ENCODE peak calls at places on chromosomes 1 and 21, in five cellular contexts. One of them, this sample, is unnamed.

GRCh38 chr1:240344918-240345317 is 253.2 kb downstream of the FMN2 start:
- DNase-seq in mesendoderm: no peak
- DNase-seq in BE2C: no peak
- DNase-seq in mammary epithelial cell: no peak
- DNase-seq in GM23248: peak
- DNase-seq in this sample: no peak

GRCh38 chr1:23555949-23556640 is 3.2 kb downstream of the ID3 start:
- DNase-seq in GM23248: peak
- DNase-seq in mesendoderm: peak
- DNase-seq in mammary epithelial cell: peak
- DNase-seq in BE2C: peak
- DNase-seq in this sample: no peak

GRCh38 chr1:113692824-113693431 is 66.4 kb downstream of the PHTF1 start:
- DNase-seq in mammary epithelial cell: no peak
- DNase-seq in mesendoderm: no peak
- DNase-seq in BE2C: no peak
- DNase-seq in GM23248: no peak
- DNase-seq in this sample: no peak

GRCh38 chr1:154170547-154171221 is 15.8 kb upstream of the NUP210L start:
- DNase-seq in GM23248: peak
- DNase-seq in BE2C: no peak
- DNase-seq in mesendoderm: no peak
- DNase-seq in mammary epithelial cell: peak
- DNase-seq in this sample: no peak

GRCh38 chr21:40765771-40766170 is 81.2 kb downstream of the DSCAM start:
- DNase-seq in BE2C: no peak
- DNase-seq in mesendoderm: no peak
- DNase-seq in mammary epithelial cell: no peak
- DNase-seq in GM23248: no peak
- DNase-seq in this sample: no peak

GRCh38 chr1:230781596-230781995 is 34.4 kb downstream of the CAPN9 start:
- DNase-seq in mesendoderm: no peak
- DNase-seq in GM23248: no peak
- DNase-seq in mammary epithelial cell: peak
- DNase-seq in BE2C: no peak
- DNase-seq in this sample: no peak

GRCh38 chr1:240109130-240109529 is 17.4 kb downstream of the FMN2 start:
- DNase-seq in BE2C: no peak
- DNase-seq in GM23248: no peak
- DNase-seq in mammary epithelial cell: no peak
- DNase-seq in mesendoderm: no peak
- DNase-seq in this sample: no peak

GRCh38 chr1:169779970-169780369 is 14.7 kb downstream of the METTL18 start:
- DNase-seq in mesendoderm: no peak
- DNase-seq in BE2C: no peak
- DNase-seq in mammary epithelial cell: peak
- DNase-seq in GM23248: peak
- DNase-seq in this sample: no peak

GRCh38 chr1:96519851-96520281 is 201.7 kb upstream of the PTBP2 start:
- DNase-seq in mammary epithelial cell: no peak
- DNase-seq in BE2C: no peak
- DNase-seq in mesendoderm: peak
- DNase-seq in GM23248: no peak
- DNase-seq in this sample: no peak

GRCh38 chr1:171142451-171143121 is 42.5 kb upstream of the FMO2 start:
- DNase-seq in BE2C: no peak
- DNase-seq in mammary epithelial cell: no peak
- DNase-seq in GM23248: peak
- DNase-seq in mesendoderm: no peak
- DNase-seq in this sample: no peak

GRCh38 chr1:8560611-8561544 is 243.0 kb downstream of the SLC45A1 start:
- DNase-seq in mammary epithelial cell: peak
- DNase-seq in BE2C: no peak
- DNase-seq in GM23248: peak
- DNase-seq in mesendoderm: peak
- DNase-seq in this sample: peak

GRCh38 chr1:202857136-202857610 is 31.8 kb downstream of the RABIF start:
- DNase-seq in mammary epithelial cell: no peak
- DNase-seq in BE2C: no peak
- DNase-seq in GM23248: no peak
- DNase-seq in mesendoderm: no peak
- DNase-seq in this sample: no peak

GRCh38 chr1:1168451-1169411 is 4.9 kb upstream of the TTLL10 start:
- DNase-seq in BE2C: peak
- DNase-seq in GM23248: no peak
- DNase-seq in mammary epithelial cell: no peak
- DNase-seq in mesendoderm: no peak
- DNase-seq in this sample: no peak

GRCh38 chr1:110513511-110513910 is 5.5 kb downstream of the KCNA10 start:
- DNase-seq in BE2C: peak
- DNase-seq in mammary epithelial cell: no peak
- DNase-seq in mesendoderm: peak
- DNase-seq in GM23248: peak
- DNase-seq in this sample: no peak

GRCh38 chr1:153946622-153947246 is at the start of gene DENND4B:
- DNase-seq in GM23248: peak
- DNase-seq in BE2C: peak
- DNase-seq in mammary epithelial cell: peak
- DNase-seq in mesendoderm: peak
- DNase-seq in this sample: peak

GRCh38 chr1:22932803-22933470 is 39.7 kb downstream of the LACTBL1 start:
- DNase-seq in GM23248: no peak
- DNase-seq in mammary epithelial cell: no peak
- DNase-seq in mesendoderm: no peak
- DNase-seq in BE2C: no peak
- DNase-seq in this sample: no peak

GRCh38 chr21:25457411-25457810 is 149.9 kb downstream of the MRPL39 start:
- DNase-seq in mesendoderm: no peak
- DNase-seq in GM23248: peak
- DNase-seq in mammary epithelial cell: peak
- DNase-seq in BE2C: no peak
- DNase-seq in this sample: no peak

GRCh38 chr1:202998836-202999750 is 8.1 kb upstream of the TMEM183A start:
- DNase-seq in mammary epithelial cell: peak
- DNase-seq in mesendoderm: peak
- DNase-seq in BE2C: peak
- DNase-seq in GM23248: peak
- DNase-seq in this sample: peak

GRCh38 chr1:42567038-42567437 is 91.2 kb upstream of the PPIH start:
- DNase-seq in mesendoderm: no peak
- DNase-seq in GM23248: no peak
- DNase-seq in mammary epithelial cell: no peak
- DNase-seq in BE2C: no peak
- DNase-seq in this sample: no peak

GRCh38 chr1:228145498-228146425 is 4.0 kb upstream of the GJC2 start:
- DNase-seq in mesendoderm: no peak
- DNase-seq in GM23248: no peak
- DNase-seq in mammary epithelial cell: no peak
- DNase-seq in BE2C: peak
- DNase-seq in this sample: peak

GRCh38 chr21:45972716-45973474 is 8.7 kb upstream of the COL6A1 start:
- DNase-seq in mesendoderm: peak
- DNase-seq in GM23248: peak
- DNase-seq in BE2C: peak
- DNase-seq in mammary epithelial cell: no peak
- DNase-seq in this sample: peak

GRCh38 chr1:12157366-12158231 is 9.2 kb upstream of the TNFRSF1B start:
- DNase-seq in mesendoderm: no peak
- DNase-seq in mammary epithelial cell: no peak
- DNase-seq in GM23248: no peak
- DNase-seq in BE2C: no peak
- DNase-seq in this sample: no peak

GRCh38 chr1:33378976-33379375 is 51.9 kb downstream of the PHC2 start:
- DNase-seq in BE2C: no peak
- DNase-seq in mammary epithelial cell: no peak
- DNase-seq in GM23248: peak
- DNase-seq in mesendoderm: no peak
- DNase-seq in this sample: no peak

GRCh38 chr1:171898956-171899355 is 57.7 kb downstream of the DNM3 start:
- DNase-seq in GM23248: no peak
- DNase-seq in mesendoderm: peak
- DNase-seq in BE2C: no peak
- DNase-seq in mammary epithelial cell: peak
- DNase-seq in this sample: peak

GRCh38 chr1:228989992-228990827 is 254.9 kb downstream of the RHOU start:
- DNase-seq in mammary epithelial cell: no peak
- DNase-seq in BE2C: peak
- DNase-seq in mesendoderm: no peak
- DNase-seq in GM23248: no peak
- DNase-seq in this sample: peak

GRCh38 chr1:151144474-151145157 is 1.8 kb downstream of the SEMA6C start:
- DNase-seq in GM23248: peak
- DNase-seq in mammary epithelial cell: no peak
- DNase-seq in mesendoderm: peak
- DNase-seq in BE2C: no peak
- DNase-seq in this sample: no peak

GRCh38 chr21:14616303-14617039 is 70.4 kb upstream of the SAMSN1 start:
- DNase-seq in mesendoderm: peak
- DNase-seq in mammary epithelial cell: peak
- DNase-seq in BE2C: no peak
- DNase-seq in GM23248: no peak
- DNase-seq in this sample: no peak

GRCh38 chr21:36463991-36464390 is 15.9 kb downstream of the CLDN14 start:
- DNase-seq in mammary epithelial cell: no peak
- DNase-seq in GM23248: no peak
- DNase-seq in mesendoderm: no peak
- DNase-seq in BE2C: no peak
- DNase-seq in this sample: no peak

GRCh38 chr21:44337941-44338895 is 972 bp downstream of the CFAP410 start:
- DNase-seq in BE2C: peak
- DNase-seq in GM23248: peak
- DNase-seq in mesendoderm: peak
- DNase-seq in mammary epithelial cell: peak
- DNase-seq in this sample: peak

This sample was measured in SK-N-SH.